ENCODE peak calls at places on chromosomes 12 and 14, in ten cellular contexts. G is neural progenitor cell; F is neuronal stem cell; E is mesenchymal stem cell; Y is esophagus muscularis mucosa; D is CD8-positive, alpha-beta memory T cell; W is Panc1; A is left ventricle myocardium inferior; B is heart right ventricle; I is testis. H is an unnamed sample.

GRCh38 chr12:124321040-124321481 is 26.2 kb downstream of the RFLNA start:
- DNase-seq in B (peak; percentile 79), A (peak; percentile 68), D (peak; percentile 26), W (peak; percentile 39), I (peak; percentile 73), Y (no peak), E (peak; percentile 62), F (peak; percentile 26), G (peak; percentile 58), H (peak; percentile 71)

GRCh38 chr12:84919271-84919670 is 6.7 kb upstream of the SLC6A15 start:
- DNase-seq in W (no peak), A (no peak), D (no peak), F (no peak), I (no peak), E (no peak), B (no peak), G (no peak), Y (no peak), H (no peak)

GRCh38 chr14:86574026-86574777 is 1044.3 kb downstream of the FLRT2 start:
- DNase-seq in E (peak; percentile 42), A (no peak), W (peak; percentile 18), B (no peak), G (no peak), D (no peak), F (no peak), I (no peak), Y (no peak), H (no peak)

GRCh38 chr12:91055976-91056375 is 1.8 kb downstream of the KERA start:
- DNase-seq in Y (no peak), B (no peak), A (no peak), E (no peak), I (no peak), F (no peak), G (no peak), D (no peak), W (no peak), H (no peak)

GRCh38 chr14:65846469-65846868 is 433.9 kb downstream of the FUT8 start:
- DNase-seq in D (peak; percentile 70), Y (no peak), F (no peak), I (no peak), A (no peak), E (no peak), G (no peak), W (no peak), B (no peak), H (no peak)

GRCh38 chr14:32883189-32883588 is 55.5 kb upstream of the NPAS3 start:
- DNase-seq in G (no peak), B (no peak), A (no peak), E (peak; percentile 13), Y (no peak), F (no peak), D (no peak), I (no peak), W (no peak), H (no peak)

GRCh38 chr14:72906316-72906715 is 12.4 kb upstream of the DPF3 start:
- DNase-seq in F (no peak), A (no peak), W (no peak), G (no peak), I (no peak), B (no peak), Y (no peak), D (no peak), E (peak; percentile 38), H (no peak)

GRCh38 chr12:2282321-2282720 is 229.5 kb downstream of the CACNA1C start:
- DNase-seq in I (no peak), E (no peak), F (no peak), B (no peak), A (no peak), G (peak; percentile 57), W (no peak), Y (no peak), D (no peak), H (no peak)

GRCh38 chr12:110670161-110670701 is 18.7 kb downstream of the HVCN1 start:
- DNase-seq in A (no peak), W (no peak), I (no peak), F (no peak), Y (no peak), D (no peak), G (no peak), E (no peak), B (no peak), H (no peak)
- H3K27ac ChIP-seq in A (no peak overlapping the region), W (no peak overlapping the region), I (no peak overlapping the region), F (no peak overlapping the region), Y (no peak overlapping the region), D (no peak overlapping the region), G (no peak overlapping the region), E (no peak overlapping the region), B (no peak overlapping the region), H (no peak overlapping the region)

GRCh38 chr12:42145197-42145549 is 499 bp upstream of the GXYLT1 start:
- DNase-seq in Y (no peak), G (peak; percentile 40), A (no peak), B (no peak), E (no peak), F (peak; percentile 37), W (no peak), I (no peak), D (no peak), H (no peak)

GRCh38 chr12:42143401-42144173 is 1.1 kb downstream of the GXYLT1 start:
- DNase-seq in G (peak; percentile 9), E (peak; percentile 48), D (peak; percentile 4), W (no peak), Y (no peak), I (no peak), A (no peak), F (no peak), B (no peak), H (no peak)

GRCh38 chr12:42144174-42144423 is 575 bp downstream of the GXYLT1 start:
- DNase-seq in I (peak; percentile 50), Y (no peak), G (no peak), B (no peak), W (no peak), E (no peak), D (no peak), A (no peak), F (no peak), H (peak; percentile 40)

GRCh38 chr12:42145552-42146215 is 1.0 kb upstream of the GXYLT1 start:
- DNase-seq in D (no peak), Y (no peak), A (no peak), E (peak; percentile 11), W (no peak), F (peak; percentile 36), I (no peak), G (peak; percentile 69), B (no peak), H (no peak)

GRCh38 chr12:42144424-42145196 is at the start of gene GXYLT1:
- DNase-seq in B (peak; percentile 95), F (peak; percentile 93), W (no peak), G (peak; percentile 97), D (peak; percentile 75), I (peak; percentile 92), A (peak; percentile 93), Y (peak; percentile 94), E (peak; percentile 92), H (peak; percentile 97)
- H3K36me3 ChIP-seq in B (no peaks in the 10 kb centered on the region), F (no peaks in the 10 kb centered on the region), W (no peaks in the 10 kb centered on the region), G (no peaks in the 10 kb centered on the region), D (no peaks in the 10 kb centered on the region), I (no peaks in the 10 kb centered on the region), A (no peaks in the 10 kb centered on the region), Y (no peaks in the 10 kb centered on the region), E (no peaks in the 10 kb centered on the region), H (no peaks in the 10 kb centered on the region)

GRCh38 chr14:56515739-56516138 is 63.9 kb upstream of the TMEM260 start:
- DNase-seq in W (no peak), D (no peak), Y (no peak), I (no peak), G (no peak), B (no peak), F (no peak), A (no peak), E (no peak), H (no peak)

GRCh38 chr14:56512521-56512920 is 67.1 kb upstream of the TMEM260 start:
- DNase-seq in W (no peak), A (no peak), B (no peak), E (no peak), G (no peak), Y (no peak), I (no peak), F (no peak), D (no peak), H (no peak)

DNA sequence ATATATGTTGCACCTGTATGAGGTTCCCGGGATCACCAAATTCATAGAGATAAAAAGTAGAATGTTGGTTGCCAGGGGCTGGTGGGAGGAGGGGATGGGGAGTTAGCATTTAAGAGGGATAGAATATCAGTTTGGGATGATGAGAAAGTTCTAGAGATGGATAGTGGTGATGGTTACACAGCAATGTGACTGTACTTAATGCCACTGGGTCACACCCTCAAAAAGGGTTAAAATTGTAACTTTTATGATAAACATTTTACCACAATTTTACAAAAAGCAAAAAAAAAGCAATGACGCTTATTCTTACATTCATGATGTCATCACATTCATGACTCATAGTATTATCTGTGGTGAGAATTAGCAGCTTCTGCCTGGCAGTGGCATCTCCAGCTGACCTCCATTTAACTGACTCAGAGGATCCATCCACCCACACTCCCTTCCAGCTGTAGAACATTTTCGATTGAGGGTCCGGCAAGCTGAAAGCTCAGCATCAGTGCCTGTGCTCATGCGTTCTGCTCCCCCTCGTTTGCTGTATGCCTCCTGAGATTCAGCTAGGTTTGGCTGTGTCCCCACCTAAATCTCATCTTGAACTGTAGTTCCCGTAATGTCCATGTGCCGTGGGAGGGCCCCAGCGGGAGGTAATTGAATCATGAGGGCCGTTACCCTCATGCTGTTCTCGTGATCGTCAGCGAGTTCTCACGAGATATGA is 64.8 kb upstream of the TMEM260 start:
- DNase-seq in D (no peak), G (no peak), W (no peak), I (no peak), F (no peak), Y (no peak), E (peak; percentile 36), A (no peak), B (no peak), H (peak; percentile 4)
- H3K4me3 ChIP-seq in D (no peak overlapping the region), G (no peak overlapping the region), W (no peak overlapping the region), I (no peak overlapping the region), F (no peak overlapping the region), Y (no peak overlapping the region), E (peak overlapping the region; percentile 42), A (no peak overlapping the region), B (no peak overlapping the region), H (no peak overlapping the region)

GRCh38 chr14:61578745-61579144 is 116.6 kb upstream of the HIF1A start:
- DNase-seq in Y (no peak), E (peak; percentile 33), G (no peak), B (no peak), W (no peak), A (no peak), I (no peak), D (no peak), F (no peak), H (no peak)

GRCh38 chr14:61582815-61583214 is 112.5 kb upstream of the HIF1A start:
- DNase-seq in B (no peak), F (no peak), W (no peak), Y (no peak), E (no peak), G (no peak), A (no peak), I (no peak), D (no peak), H (no peak)

GRCh38 chr14:61581340-61581739 is 114.0 kb upstream of the HIF1A start:
- DNase-seq in Y (peak; percentile 64), W (no peak), I (no peak), B (no peak), F (no peak), D (no peak), E (no peak), A (no peak), G (no peak), H (no peak)

GRCh38 chr14:61584258-61584657 is 111.1 kb upstream of the HIF1A start:
- DNase-seq in G (no peak), F (no peak), D (no peak), A (no peak), I (no peak), E (peak; percentile 92), W (no peak), Y (peak; percentile 75), B (no peak), H (no peak)

GRCh38 chr14:61581955-61582615 is 113.2 kb upstream of the HIF1A start:
- DNase-seq in W (no peak), I (no peak), E (peak; percentile 40), G (no peak), B (no peak), D (no peak), A (no peak), Y (peak; percentile 21), F (no peak), H (no peak)
- H3K27ac ChIP-seq in W (no peak overlapping the region), I (peak overlapping the region; percentile 72), E (peak overlapping the region; percentile 99), G (no peak overlapping the region), B (peak overlapping the region; percentile 7), D (no peak overlapping the region), A (peak overlapping the region; percentile 75), Y (peak overlapping the region; percentile 71), F (no peak overlapping the region), H (no peak overlapping the region)